ENCODE peak calls at places on chromosomes 16 and 17, in four cellular contexts. M is lung, Z is adrenal gland, D is right cardiac atrium. J is an unnamed sample.

GRCh38 chr16:21568502-21569189 is 30.7 kb upstream of the METTL9 start:
- DNase-seq in M (no peak), Z (no peak), D (no peak), J (no peak)

GRCh38 chr17:80992948-80993624 is 1.4 kb downstream of the CHMP6 start:
- DNase-seq in M (no peak), Z (no peak), D (no peak), J (no peak)

GRCh38 chr16:71628810-71629209 is 2.8 kb downstream of the MARVELD3 start:
- DNase-seq in M (no peak), Z (no peak), D (no peak), J (no peak)

GRCh38 chr17:44832821-44833220 is 2.7 kb upstream of the GJC1 start:
- DNase-seq in M (no peak), Z (no peak), D (no peak), J (no peak)

GRCh38 chr16:73152731-73153130 is 104.8 kb upstream of the ZFHX3 start:
- DNase-seq in M (no peak), Z (no peak), D (no peak), J (no peak)

GRCh38 chr17:64599187-64599676 is 62.9 kb downstream of the SMURF2 start:
- DNase-seq in M (peak; percentile 33), Z (no peak), D (no peak), J (no peak)

GRCh38 chr17:72534776-72535175 is 414.0 kb downstream of the SOX9 start:
- DNase-seq in M (no peak), Z (no peak), D (no peak), J (no peak)

GRCh38 chr16:17225551-17225950 is 245.2 kb downstream of the XYLT1 start:
- DNase-seq in M (no peak), Z (no peak), D (no peak), J (no peak)

GRCh38 chr17:68296217-68297140 is 5.2 kb downstream of the ARSG start:
- DNase-seq in M (no peak), Z (no peak), D (no peak), J (peak; percentile 33)

GRCh38 chr16:77169650-77170236 is 21.2 kb upstream of the MON1B start:
- DNase-seq in M (peak; percentile 51), Z (peak; percentile 26), D (no peak), J (peak; percentile 34)

GRCh38 chr17:38685485-38685884 is 10.7 kb upstream of the EPOP start:
- DNase-seq in M (no peak), Z (no peak), D (peak; percentile 78), J (no peak)

GRCh38 chr16:85683363-85683762 is 5.4 kb downstream of the GINS2 start:
- DNase-seq in M (no peak), Z (no peak), D (no peak), J (no peak)

GRCh38 chr17:41824086-41824485 is 11.3 kb downstream of the FKBP10 start:
- DNase-seq in M (no peak), Z (no peak), D (no peak), J (no peak)

GRCh38 chr17:66353937-66354401 is 51.6 kb downstream of the PRKCA start:
- DNase-seq in M (no peak), Z (no peak), D (no peak), J (no peak)

GRCh38 chr16:29009050-29009837 is 24.4 kb downstream of the LAT start:
- DNase-seq in M (no peak), Z (no peak), D (no peak), J (no peak)

GRCh38 chr17:34349748-34350147 is 6.5 kb upstream of the CCL13 start:
- DNase-seq in M (no peak), Z (no peak), D (no peak), J (no peak)

GRCh38 chr17:792277-792676 is 10.1 kb downstream of the MRM3 start:
- DNase-seq in M (no peak), Z (no peak), D (no peak), J (no peak)

GRCh38 chr17:82175166-82175565 is 37.5 kb downstream of the CCDC57 start:
- DNase-seq in M (no peak), Z (no peak), D (no peak), J (no peak)

GRCh38 chr17:12730931-12731521 is 58.3 kb upstream of the ARHGAP44 start:
- DNase-seq in M (peak; percentile 79), Z (peak; percentile 30), D (peak; percentile 90), J (peak; percentile 92)

GRCh38 chr16:76201385-76201784 is 75.8 kb upstream of the CNTNAP4 start:
- DNase-seq in M (no peak), Z (no peak), D (no peak), J (no peak)

GRCh38 chr17:40323731-40324650 is 15.0 kb downstream of the RARA start:
- DNase-seq in M (peak; percentile 68), Z (peak; percentile 78), D (peak; percentile 92), J (peak; percentile 47)
- H3K27ac ChIP-seq in M (peak overlapping the region; percentile 98), Z (peak overlapping the region; percentile 96), D (peak overlapping the region; percentile 92), J (peak overlapping the region; percentile 84)

GRCh38 chr17:40530988-40531971 is 29.9 kb upstream of the TNS4 start:
- DNase-seq in M (no peak), Z (peak; percentile 5), D (no peak), J (no peak)
- H3K4me1 ChIP-seq in M (peaks cover 7% of the 10 kb centered on the region), Z (no peaks in the 10 kb centered on the region), D (peaks cover 6% of the 10 kb centered on the region), J (peaks cover 6% of the 10 kb centered on the region)

GRCh38 chr16:88533381-88533831 is 36.8 kb upstream of the ZC3H18 start:
- DNase-seq in M (no peak), Z (no peak), D (peak; percentile 75), J (no peak)
- H3K27ac ChIP-seq in M (no peak overlapping the region), Z (peak overlapping the region; percentile 96), D (no peak overlapping the region), J (no peak overlapping the region)

GRCh38 chr16:54792811-54793210 is 137.9 kb upstream of the IRX5 start:
- DNase-seq in M (no peak), Z (no peak), D (no peak), J (no peak)
- H3K4me1 ChIP-seq in M (no peaks in the 10 kb centered on the region), Z (no peaks in the 10 kb centered on the region), D (no peaks in the 10 kb centered on the region), J (no peaks in the 10 kb centered on the region)

GRCh38 chr16:4212934-4213296 is 29.0 kb downstream of the SRL start:
- DNase-seq in M (no peak), Z (no peak), D (no peak), J (no peak)
- H3K27ac ChIP-seq in M (peak overlapping the region; percentile 59), Z (peak overlapping the region; percentile 7), D (peak overlapping the region; percentile 100), J (peak overlapping the region; percentile 69)

GRCh38 chr17:78376161-78376560 is 2.3 kb upstream of the PGS1 start:
- DNase-seq in M (no peak), Z (no peak), D (no peak), J (no peak)
- H3K4me1 ChIP-seq in M (no peaks in the 10 kb centered on the region), Z (peaks cover 17% of the 10 kb centered on the region), D (peaks cover 3% of the 10 kb centered on the region), J (peaks cover 12% of the 10 kb centered on the region)

DNA sequence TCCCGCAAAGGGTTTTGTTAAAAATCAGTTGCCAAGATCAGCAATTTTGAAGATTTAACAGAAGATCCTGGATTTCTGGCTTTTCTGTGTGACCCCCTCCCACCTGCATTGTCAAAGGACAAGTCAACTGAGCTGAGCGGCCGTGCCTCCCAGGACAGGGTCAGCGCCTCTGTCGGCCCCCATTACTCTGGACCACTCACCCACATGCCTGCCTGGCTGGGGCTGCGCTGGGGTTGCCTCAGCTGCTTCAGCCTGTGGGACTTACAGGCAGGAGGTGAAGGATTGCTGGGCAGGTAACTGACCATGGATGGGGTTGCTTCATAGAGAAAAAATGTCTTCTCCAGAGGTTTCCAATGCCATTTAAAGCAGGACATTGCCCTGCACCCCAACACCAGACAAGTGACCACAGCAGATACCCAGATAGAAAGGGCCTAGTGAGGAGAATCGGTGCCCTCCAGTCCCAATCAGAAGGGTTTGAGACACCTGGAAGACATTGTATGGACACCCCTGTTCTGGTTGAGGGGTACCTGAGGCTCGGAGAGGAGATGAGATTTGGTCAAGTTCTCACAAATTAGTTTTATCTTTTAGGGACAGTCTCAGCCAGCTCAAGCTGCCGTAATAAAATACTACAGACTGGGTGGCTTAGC is 52.8 kb downstream of the SNX20 start:
- DNase-seq in M (no peak), Z (no peak), D (no peak), J (no peak)
- H3K27ac ChIP-seq in M (no peak overlapping the region), Z (no peak overlapping the region), D (no peak overlapping the region), J (no peak overlapping the region)